ENCODE peak calls at places on chromosomes 6 and 20, in five cellular contexts. One of them, this sample, is unnamed.

GRCh38 chr20:50624351-50625016 is 66.9 kb downstream of the RIPOR3 start:
- DNase-seq in foreskin fibroblast: no peak
- DNase-seq in MCF 10A: peak
- DNase-seq in mesendoderm: no peak
- DNase-seq in lung: peak
- DNase-seq in this sample: no peak

GRCh38 chr20:63102720-63103375 is 96.1 kb upstream of the BHLHE23 start:
- DNase-seq in lung: no peak
- DNase-seq in MCF 10A: no peak
- DNase-seq in mesendoderm: peak
- DNase-seq in foreskin fibroblast: peak
- DNase-seq in this sample: no peak

GRCh38 chr20:45311589-45312211 is 3.6 kb upstream of the MATN4 start:
- DNase-seq in foreskin fibroblast: peak
- DNase-seq in lung: peak
- DNase-seq in mesendoderm: peak
- DNase-seq in MCF 10A: peak
- DNase-seq in this sample: no peak

GRCh38 chr20:45372646-45373352 is 5.3 kb downstream of the TP53TG5 start:
- DNase-seq in MCF 10A: no peak
- DNase-seq in mesendoderm: peak
- DNase-seq in lung: no peak
- DNase-seq in foreskin fibroblast: no peak
- DNase-seq in this sample: no peak

GRCh38 chr6:11950109-11950508 is 62.0 kb upstream of the HIVEP1 start:
- DNase-seq in lung: no peak
- DNase-seq in foreskin fibroblast: no peak
- DNase-seq in MCF 10A: no peak
- DNase-seq in mesendoderm: no peak
- DNase-seq in this sample: no peak

GRCh38 chr6:37103169-37104039 is 66.5 kb upstream of the PIM1 start:
- DNase-seq in mesendoderm: peak
- DNase-seq in lung: peak
- DNase-seq in MCF 10A: peak
- DNase-seq in foreskin fibroblast: no peak
- DNase-seq in this sample: peak

GRCh38 chr6:106446287-106446885 is 85.9 kb downstream of the CRYBG1 start:
- DNase-seq in foreskin fibroblast: no peak
- DNase-seq in lung: no peak
- DNase-seq in MCF 10A: peak
- DNase-seq in mesendoderm: no peak
- DNase-seq in this sample: no peak

GRCh38 chr6:159079367-159079766 is 34.6 kb upstream of the TAGAP start:
- DNase-seq in MCF 10A: no peak
- DNase-seq in mesendoderm: no peak
- DNase-seq in lung: no peak
- DNase-seq in foreskin fibroblast: no peak
- DNase-seq in this sample: no peak

GRCh38 chr6:14211596-14211961 is 94.0 kb downstream of the CD83 start:
- DNase-seq in mesendoderm: peak
- DNase-seq in foreskin fibroblast: no peak
- DNase-seq in MCF 10A: no peak
- DNase-seq in lung: peak
- DNase-seq in this sample: no peak

GRCh38 chr20:48627737-48628128 is 200.1 kb downstream of the PREX1 start:
- DNase-seq in mesendoderm: no peak
- DNase-seq in foreskin fibroblast: no peak
- DNase-seq in lung: no peak
- DNase-seq in MCF 10A: no peak
- DNase-seq in this sample: no peak

GRCh38 chr6:157708239-157708638 is 114.8 kb upstream of the SNX9 start:
- DNase-seq in lung: no peak
- DNase-seq in mesendoderm: no peak
- DNase-seq in foreskin fibroblast: no peak
- DNase-seq in MCF 10A: no peak
- DNase-seq in this sample: no peak

GRCh38 chr20:19757973-19758887 is at the start of gene RIN2:
- DNase-seq in MCF 10A: peak
- DNase-seq in foreskin fibroblast: peak
- DNase-seq in mesendoderm: peak
- DNase-seq in lung: peak
- DNase-seq in this sample: peak

GRCh38 chr20:4045741-4046140 is 30.4 kb upstream of the RNF24 start:
- DNase-seq in lung: no peak
- DNase-seq in MCF 10A: no peak
- DNase-seq in foreskin fibroblast: peak
- DNase-seq in mesendoderm: peak
- DNase-seq in this sample: peak

GRCh38 chr20:34824026-34824860 is 1.2 kb downstream of the NCOA6 start:
- DNase-seq in lung: peak
- DNase-seq in MCF 10A: peak
- DNase-seq in mesendoderm: peak
- DNase-seq in foreskin fibroblast: peak
- DNase-seq in this sample: peak

GRCh38 chr6:151716446-151717047 is 90.9 kb upstream of the ESR1 start:
- DNase-seq in lung: no peak
- DNase-seq in mesendoderm: peak
- DNase-seq in foreskin fibroblast: no peak
- DNase-seq in MCF 10A: no peak
- DNase-seq in this sample: no peak

GRCh38 chr6:156719720-156720563 is 57.2 kb upstream of the ARID1B start:
- DNase-seq in mesendoderm: peak
- DNase-seq in lung: peak
- DNase-seq in MCF 10A: peak
- DNase-seq in foreskin fibroblast: peak
- DNase-seq in this sample: no peak

GRCh38 chr6:113488061-113488460 is 369.1 kb upstream of the MARCKS start:
- DNase-seq in MCF 10A: no peak
- DNase-seq in mesendoderm: no peak
- DNase-seq in foreskin fibroblast: no peak
- DNase-seq in lung: no peak
- DNase-seq in this sample: no peak

GRCh38 chr20:33791959-33792597 is 19.1 kb upstream of the CHMP4B start:
- DNase-seq in lung: peak
- DNase-seq in MCF 10A: peak
- DNase-seq in mesendoderm: peak
- DNase-seq in foreskin fibroblast: peak
- DNase-seq in this sample: no peak

GRCh38 chr6:10531513-10531912 is 10.4 kb downstream of the GCNT2 start:
- DNase-seq in lung: no peak
- DNase-seq in foreskin fibroblast: no peak
- DNase-seq in MCF 10A: no peak
- DNase-seq in mesendoderm: no peak
- DNase-seq in this sample: no peak

GRCh38 chr6:159988983-159989454 is 20.1 kb downstream of the IGF2R start:
- DNase-seq in MCF 10A: peak
- DNase-seq in lung: no peak
- DNase-seq in foreskin fibroblast: no peak
- DNase-seq in mesendoderm: no peak
- DNase-seq in this sample: no peak

GRCh38 chr6:30902709-30903108 is 5.3 kb upstream of the GTF2H4 start:
- DNase-seq in MCF 10A: no peak
- DNase-seq in lung: no peak
- DNase-seq in foreskin fibroblast: no peak
- DNase-seq in mesendoderm: no peak
- DNase-seq in this sample: no peak

GRCh38 chr6:7914311-7914710 is 3.7 kb upstream of the TXNDC5 start:
- DNase-seq in lung: no peak
- DNase-seq in mesendoderm: no peak
- DNase-seq in MCF 10A: no peak
- DNase-seq in foreskin fibroblast: no peak
- DNase-seq in this sample: no peak